ENCODE peak calls at places on chromosomes 13 and 19, in six cellular contexts. One of them, this sample, is unnamed.
A peak's percentile ranks its signal among the peaks of the same experiment; 100 is the strongest.

GRCh38 chr13:77250968-77251367 is 75.9 kb downstream of the MYCBP2 start:
- DNase-seq in transverse colon: no peak
- DNase-seq in esophagus muscularis mucosa: no peak
- DNase-seq in left ventricle myocardium inferior: no peak
- DNase-seq in mucosa of descending colon: no peak
- DNase-seq in colonic mucosa: no peak
- DNase-seq in this sample: no peak

GRCh38 chr13:26270707-26271106 is 16.8 kb downstream of the CDK8 start:
- DNase-seq in mucosa of descending colon: no peak
- DNase-seq in transverse colon: no peak
- DNase-seq in esophagus muscularis mucosa: no peak
- DNase-seq in colonic mucosa: no peak
- DNase-seq in left ventricle myocardium inferior: no peak
- DNase-seq in this sample: no peak

GRCh38 chr13:40503966-40504591 is 162.4 kb downstream of the FOXO1 start:
- DNase-seq in esophagus muscularis mucosa: peak; percentile 72
- DNase-seq in mucosa of descending colon: no peak
- DNase-seq in colonic mucosa: no peak
- DNase-seq in left ventricle myocardium inferior: no peak
- DNase-seq in transverse colon: no peak
- DNase-seq in this sample: peak; percentile 80

GRCh38 chr19:2494084-2494446 is 18.1 kb downstream of the GADD45B start:
- DNase-seq in colonic mucosa: no peak
- DNase-seq in esophagus muscularis mucosa: no peak
- DNase-seq in mucosa of descending colon: no peak
- DNase-seq in transverse colon: no peak
- DNase-seq in left ventricle myocardium inferior: no peak
- DNase-seq in this sample: no peak

GRCh38 chr13:58587183-58587582 is 955.6 kb downstream of the PCDH17 start:
- DNase-seq in esophagus muscularis mucosa: no peak
- DNase-seq in left ventricle myocardium inferior: no peak
- DNase-seq in transverse colon: no peak
- DNase-seq in mucosa of descending colon: no peak
- DNase-seq in colonic mucosa: no peak
- DNase-seq in this sample: no peak

GRCh38 chr13:60696602-60697001 is 299.6 kb downstream of the TDRD3 start:
- DNase-seq in esophagus muscularis mucosa: no peak
- DNase-seq in mucosa of descending colon: no peak
- DNase-seq in transverse colon: no peak
- DNase-seq in left ventricle myocardium inferior: no peak
- DNase-seq in colonic mucosa: no peak
- DNase-seq in this sample: no peak

GRCh38 chr19:18738961-18739690 is 52.0 kb downstream of the COMP start:
- DNase-seq in esophagus muscularis mucosa: no peak
- DNase-seq in transverse colon: no peak
- DNase-seq in mucosa of descending colon: no peak
- DNase-seq in left ventricle myocardium inferior: no peak
- DNase-seq in colonic mucosa: no peak
- DNase-seq in this sample: no peak

GRCh38 chr19:46635920-46636761 is at the start of gene GNG8:
- DNase-seq in mucosa of descending colon: no peak
- DNase-seq in colonic mucosa: no peak
- DNase-seq in left ventricle myocardium inferior: no peak
- DNase-seq in esophagus muscularis mucosa: no peak
- DNase-seq in transverse colon: no peak
- DNase-seq in this sample: peak; percentile 38

GRCh38 chr19:42071247-42071646 is 1.2 kb upstream of the GRIK5 start:
- DNase-seq in transverse colon: no peak
- DNase-seq in esophagus muscularis mucosa: no peak
- DNase-seq in colonic mucosa: no peak
- DNase-seq in left ventricle myocardium inferior: no peak
- DNase-seq in mucosa of descending colon: no peak
- DNase-seq in this sample: no peak

GRCh38 chr19:7869910-7870511 is 4.2 kb downstream of the PRR36 start:
- DNase-seq in left ventricle myocardium inferior: no peak
- DNase-seq in colonic mucosa: peak; percentile 62
- DNase-seq in mucosa of descending colon: peak; percentile 49
- DNase-seq in esophagus muscularis mucosa: no peak
- DNase-seq in transverse colon: peak; percentile 63
- DNase-seq in this sample: peak; percentile 85

GRCh38 chr13:98216135-98216565 is 39.1 kb upstream of the RNF113B start:
- DNase-seq in left ventricle myocardium inferior: peak; percentile 39
- DNase-seq in colonic mucosa: no peak
- DNase-seq in esophagus muscularis mucosa: no peak
- DNase-seq in mucosa of descending colon: peak; percentile 31
- DNase-seq in transverse colon: no peak
- DNase-seq in this sample: no peak

GRCh38 chr19:32497386-32497785 is 83.6 kb upstream of the PDCD5 start:
- DNase-seq in colonic mucosa: no peak
- DNase-seq in mucosa of descending colon: no peak
- DNase-seq in left ventricle myocardium inferior: no peak
- DNase-seq in transverse colon: no peak
- DNase-seq in esophagus muscularis mucosa: peak; percentile 72
- DNase-seq in this sample: no peak

GRCh38 chr19:2887391-2887914 is 13.3 kb upstream of the ZNF57 start:
- DNase-seq in mucosa of descending colon: peak; percentile 9
- DNase-seq in esophagus muscularis mucosa: no peak
- DNase-seq in transverse colon: no peak
- DNase-seq in colonic mucosa: no peak
- DNase-seq in left ventricle myocardium inferior: no peak
- DNase-seq in this sample: peak; percentile 60

GRCh38 chr19:11236324-11237301 is 2.8 kb upstream of the ANGPTL8 start:
- DNase-seq in colonic mucosa: no peak
- DNase-seq in transverse colon: no peak
- DNase-seq in mucosa of descending colon: no peak
- DNase-seq in left ventricle myocardium inferior: no peak
- DNase-seq in esophagus muscularis mucosa: no peak
- DNase-seq in this sample: no peak
- H3K4me1 ChIP-seq in colonic mucosa: no peaks in the 10 kb centered on the region
- H3K4me1 ChIP-seq in transverse colon: no peaks in the 10 kb centered on the region
- H3K4me1 ChIP-seq in mucosa of descending colon: no peaks in the 10 kb centered on the region
- H3K4me1 ChIP-seq in left ventricle myocardium inferior: no peaks in the 10 kb centered on the region
- H3K4me1 ChIP-seq in esophagus muscularis mucosa: no peaks in the 10 kb centered on the region
- H3K4me1 ChIP-seq in this sample: no peaks in the 10 kb centered on the region

GRCh38 chr19:38809592-38810252 is 3.0 kb downstream of the LGALS4 start:
- DNase-seq in colonic mucosa: no peak
- DNase-seq in left ventricle myocardium inferior: no peak
- DNase-seq in esophagus muscularis mucosa: no peak
- DNase-seq in mucosa of descending colon: no peak
- DNase-seq in transverse colon: no peak
- DNase-seq in this sample: no peak

GRCh38 chr19:38815059-38816001 is 2.6 kb upstream of the LGALS4 start:
- DNase-seq in mucosa of descending colon: peak; percentile 77
- DNase-seq in transverse colon: peak; percentile 73
- DNase-seq in colonic mucosa: peak; percentile 77
- DNase-seq in left ventricle myocardium inferior: no peak
- DNase-seq in esophagus muscularis mucosa: no peak
- DNase-seq in this sample: no peak

GRCh38 chr19:38812004-38812840 is 523 bp downstream of the LGALS4 start:
- DNase-seq in colonic mucosa: no peak
- DNase-seq in left ventricle myocardium inferior: no peak
- DNase-seq in esophagus muscularis mucosa: no peak
- DNase-seq in mucosa of descending colon: no peak
- DNase-seq in transverse colon: no peak
- DNase-seq in this sample: no peak

GRCh38 chr19:38813323-38813722 is 578 bp upstream of the LGALS4 start:
- DNase-seq in colonic mucosa: no peak
- DNase-seq in mucosa of descending colon: no peak
- DNase-seq in esophagus muscularis mucosa: no peak
- DNase-seq in transverse colon: no peak
- DNase-seq in left ventricle myocardium inferior: no peak
- DNase-seq in this sample: no peak

GRCh38 chr19:38812841-38813320 is at the start of gene LGALS4:
- DNase-seq in left ventricle myocardium inferior: no peak
- DNase-seq in mucosa of descending colon: peak; percentile 93
- DNase-seq in esophagus muscularis mucosa: no peak
- DNase-seq in transverse colon: peak; percentile 93
- DNase-seq in colonic mucosa: peak; percentile 96
- DNase-seq in this sample: no peak
- H3K4me3 ChIP-seq in left ventricle myocardium inferior: no peak within 1 kb of the TSS
- H3K4me3 ChIP-seq in mucosa of descending colon: peak within 1 kb of the TSS; percentile 52
- H3K4me3 ChIP-seq in esophagus muscularis mucosa: no peak within 1 kb of the TSS
- H3K4me3 ChIP-seq in transverse colon: peak within 1 kb of the TSS; percentile 38
- H3K4me3 ChIP-seq in colonic mucosa: peak within 1 kb of the TSS; percentile 72
- H3K4me3 ChIP-seq in this sample: no peak within 1 kb of the TSS

GRCh38 chr19:1257475-1258160 is 9.2 kb downstream of the MIDN start:
- DNase-seq in mucosa of descending colon: peak; percentile 28
- DNase-seq in esophagus muscularis mucosa: no peak
- DNase-seq in transverse colon: no peak
- DNase-seq in left ventricle myocardium inferior: no peak
- DNase-seq in colonic mucosa: no peak
- DNase-seq in this sample: no peak
- H3K4me1 ChIP-seq in mucosa of descending colon: peaks cover 77% of the 10 kb centered on the region
- H3K4me1 ChIP-seq in esophagus muscularis mucosa: peaks cover 89% of the 10 kb centered on the region
- H3K4me1 ChIP-seq in transverse colon: peaks cover 93% of the 10 kb centered on the region
- H3K4me1 ChIP-seq in left ventricle myocardium inferior: peaks cover 97% of the 10 kb centered on the region
- H3K4me1 ChIP-seq in colonic mucosa: peaks cover 32% of the 10 kb centered on the region
- H3K4me1 ChIP-seq in this sample: peaks cover 69% of the 10 kb centered on the region

GRCh38 chr19:40597329-40597838 is 3.8 kb upstream of the LTBP4 start:
- DNase-seq in transverse colon: no peak
- DNase-seq in colonic mucosa: no peak
- DNase-seq in mucosa of descending colon: no peak
- DNase-seq in left ventricle myocardium inferior: no peak
- DNase-seq in esophagus muscularis mucosa: no peak
- DNase-seq in this sample: no peak

GRCh38 chr19:40592170-40592569 is 9.0 kb upstream of the LTBP4 start:
- DNase-seq in transverse colon: no peak
- DNase-seq in esophagus muscularis mucosa: no peak
- DNase-seq in mucosa of descending colon: no peak
- DNase-seq in colonic mucosa: no peak
- DNase-seq in left ventricle myocardium inferior: no peak
- DNase-seq in this sample: no peak

GRCh38 chr19:40596608-40597328 is 4.4 kb upstream of the LTBP4 start:
- DNase-seq in left ventricle myocardium inferior: peak; percentile 64
- DNase-seq in transverse colon: peak; percentile 56
- DNase-seq in colonic mucosa: peak; percentile 54
- DNase-seq in mucosa of descending colon: peak; percentile 29
- DNase-seq in esophagus muscularis mucosa: no peak
- DNase-seq in this sample: peak; percentile 77

GRCh38 chr19:40594251-40594650 is 6.9 kb upstream of the LTBP4 start:
- DNase-seq in left ventricle myocardium inferior: no peak
- DNase-seq in mucosa of descending colon: no peak
- DNase-seq in transverse colon: no peak
- DNase-seq in esophagus muscularis mucosa: no peak
- DNase-seq in colonic mucosa: no peak
- DNase-seq in this sample: no peak

DNA sequence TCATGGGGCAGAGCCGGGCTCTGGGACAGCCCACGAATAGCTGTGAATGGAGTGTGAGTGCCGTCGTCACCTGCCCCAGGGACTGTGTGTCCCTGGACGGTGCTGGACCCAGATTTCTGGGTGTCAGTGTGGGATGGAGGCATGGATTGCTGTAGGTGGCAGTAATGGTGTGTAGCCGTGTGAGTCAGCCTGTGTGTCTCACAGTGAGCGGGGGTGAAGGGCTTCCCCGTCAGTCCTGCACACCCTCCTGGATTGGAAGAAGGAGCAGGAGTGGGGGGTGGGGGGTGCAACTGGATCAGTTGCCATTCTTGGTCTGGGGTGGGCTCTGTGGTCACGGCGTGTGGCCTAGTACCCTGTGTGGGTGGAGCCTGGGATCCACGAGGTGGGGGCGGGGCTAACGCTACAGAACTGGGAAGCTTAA is 6.5 kb upstream of the LTBP4 start:
- DNase-seq in esophagus muscularis mucosa: no peak
- DNase-seq in left ventricle myocardium inferior: no peak
- DNase-seq in colonic mucosa: no peak
- DNase-seq in transverse colon: no peak
- DNase-seq in mucosa of descending colon: no peak
- DNase-seq in this sample: no peak
- H3K4me3 ChIP-seq in esophagus muscularis mucosa: no peak overlapping the region
- H3K4me3 ChIP-seq in left ventricle myocardium inferior: no peak overlapping the region
- H3K4me3 ChIP-seq in colonic mucosa: no peak overlapping the region
- H3K4me3 ChIP-seq in transverse colon: no peak overlapping the region
- H3K4me3 ChIP-seq in mucosa of descending colon: no peak overlapping the region
- H3K4me3 ChIP-seq in this sample: no peak overlapping the region

GRCh38 chr13:93480553-93481106 is 254.0 kb downstream of the GPC6 start:
- DNase-seq in transverse colon: no peak
- DNase-seq in colonic mucosa: no peak
- DNase-seq in left ventricle myocardium inferior: no peak
- DNase-seq in esophagus muscularis mucosa: no peak
- DNase-seq in mucosa of descending colon: no peak
- DNase-seq in this sample: no peak
- H3K4me1 ChIP-seq in transverse colon: no peaks in the 10 kb centered on the region
- H3K4me1 ChIP-seq in colonic mucosa: no peaks in the 10 kb centered on the region
- H3K4me1 ChIP-seq in left ventricle myocardium inferior: no peaks in the 10 kb centered on the region
- H3K4me1 ChIP-seq in esophagus muscularis mucosa: no peaks in the 10 kb centered on the region
- H3K4me1 ChIP-seq in mucosa of descending colon: no peaks in the 10 kb centered on the region
- H3K4me1 ChIP-seq in this sample: no peaks in the 10 kb centered on the region

DNA sequence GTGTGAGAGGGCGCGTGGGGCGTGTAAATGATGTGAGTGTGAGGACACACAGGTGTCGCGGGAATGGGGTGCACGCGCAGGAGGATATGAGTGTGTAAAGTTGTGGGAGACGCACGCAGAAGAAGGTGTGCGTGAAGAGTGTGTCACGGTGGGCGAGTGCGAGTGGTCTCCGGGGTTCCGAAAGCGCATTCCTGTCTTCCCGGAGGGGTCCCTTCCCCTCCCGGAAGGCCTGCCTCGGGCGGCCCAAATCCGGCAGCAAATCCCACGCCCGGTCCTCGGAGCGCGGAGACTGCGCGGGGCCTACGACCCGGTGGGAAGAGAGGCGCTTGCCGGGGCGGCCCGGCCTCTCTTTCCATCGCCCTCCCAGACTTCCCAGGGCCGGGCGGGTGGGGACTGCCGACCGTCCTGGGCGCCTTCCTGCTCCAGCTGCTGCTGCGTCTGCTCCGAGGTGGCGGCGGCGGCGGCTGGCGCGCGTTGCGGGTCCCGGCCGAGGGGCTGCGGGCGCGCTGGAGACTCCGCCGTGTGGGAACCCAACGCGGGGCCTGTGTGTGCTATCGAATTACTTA is 2.1 kb downstream of the ZIC5 start:
- DNase-seq in transverse colon: no peak
- DNase-seq in esophagus muscularis mucosa: no peak
- DNase-seq in left ventricle myocardium inferior: no peak
- DNase-seq in mucosa of descending colon: no peak
- DNase-seq in colonic mucosa: peak; percentile 15
- DNase-seq in this sample: peak; percentile 11
- H3K4me3 ChIP-seq in transverse colon: no peak overlapping the region
- H3K4me3 ChIP-seq in esophagus muscularis mucosa: peak overlapping the region; percentile 24
- H3K4me3 ChIP-seq in left ventricle myocardium inferior: peak overlapping the region; percentile 58
- H3K4me3 ChIP-seq in mucosa of descending colon: no peak overlapping the region
- H3K4me3 ChIP-seq in colonic mucosa: no peak overlapping the region
- H3K4me3 ChIP-seq in this sample: peak overlapping the region; percentile 70